ENCODE peak calls at places on chromosome 19, in four cellular contexts. L, T, V and O are unnamed samples.

GRCh38 chr19:18650048-18650435 is 13.2 kb downstream of the KLHL26 start:
- DNase-seq in V (no peak), L (no peak), T (no peak), O (peak)

GRCh38 chr19:10193666-10194499 is 870 bp downstream of the DNMT1 start:
- DNase-seq in L (peak), T (peak), V (no peak), O (peak)

GRCh38 chr19:55497777-55498176 is 9.5 kb downstream of the SSC5D start:
- DNase-seq in V (no peak), L (no peak), T (no peak), O (no peak)

GRCh38 chr19:55622242-55622969 is 2.0 kb downstream of the ZNF784 start:
- DNase-seq in T (no peak), L (no peak), V (no peak), O (no peak)

GRCh38 chr19:16698914-16699313 is 20.7 kb upstream of the NWD1 start:
- DNase-seq in L (no peak), V (no peak), T (no peak), O (peak)

GRCh38 chr19:41302624-41303351 is 7.2 kb upstream of the CCDC97 start:
- DNase-seq in V (no peak), T (peak), L (no peak), O (no peak)

GRCh38 chr19:38384209-38385027 is 3.4 kb downstream of the GGN start:
- DNase-seq in V (no peak), T (no peak), L (no peak), O (peak)

GRCh38 chr19:19643158-19644053 is at the start of gene GMIP:
- DNase-seq in L (peak), T (peak), V (no peak), O (peak)

GRCh38 chr19:4730740-4731171 is 7.1 kb upstream of the DPP9 start:
- DNase-seq in L (no peak), T (peak), V (no peak), O (peak)

GRCh38 chr19:38142176-38143035 is 81.6 kb downstream of the DPF1 start:
- DNase-seq in V (no peak), L (peak), T (peak), O (peak)

GRCh38 chr19:55257461-55258411 is 1.1 kb downstream of the PPP6R1 start:
- DNase-seq in V (no peak), T (peak), L (no peak), O (peak)

GRCh38 chr19:35468637-35469036 is 20.6 kb downstream of the FFAR2 start:
- DNase-seq in L (peak), T (peak), V (no peak), O (peak)

GRCh38 chr19:1780272-1780957 is 27.1 kb downstream of the ONECUT3 start:
- DNase-seq in V (no peak), L (no peak), T (peak), O (peak)

GRCh38 chr19:55258476-55258827 is 365 bp downstream of the PPP6R1 start:
- DNase-seq in V (no peak), T (peak), L (peak), O (peak)

GRCh38 chr19:17931532-17932191 is 1.2 kb upstream of the CCDC124 start:
- DNase-seq in T (no peak), V (no peak), L (no peak), O (no peak)

GRCh38 chr19:38930776-38931761 is at the start of gene MRPS12:
- DNase-seq in T (peak), L (peak), V (peak), O (peak)

GRCh38 chr19:1310853-1311180 is 25.1 kb downstream of the EFNA2 start:
- DNase-seq in V (no peak), T (no peak), L (no peak), O (no peak)

GRCh38 chr19:4058696-4059492 is 7.8 kb downstream of the ZBTB7A start:
- DNase-seq in L (no peak), V (no peak), T (no peak), O (no peak)

GRCh38 chr19:1012334-1012733 is 8.6 kb downstream of the TMEM259 start:
- DNase-seq in L (no peak), V (no peak), T (no peak), O (no peak)

GRCh38 chr19:16949496-16950023 is 60.8 kb downstream of the F2RL3 start:
- DNase-seq in L (no peak), T (no peak), V (no peak), O (no peak)

GRCh38 chr19:5484398-5485285 is 29.4 kb downstream of the ZNRF4 start:
- DNase-seq in T (no peak), V (peak), L (peak), O (peak)

GRCh38 chr19:50836543-50837195 is 3.3 kb upstream of the KLK15 start:
- DNase-seq in L (no peak), T (no peak), V (no peak), O (no peak)

GRCh38 chr19:46766569-46767317 is 20.5 kb upstream of the STRN4 start:
- DNase-seq in L (no peak), V (no peak), T (peak), O (no peak)

GRCh38 chr19:6412111-6412999 is 12.3 kb downstream of the KHSRP start:
- DNase-seq in T (peak), L (no peak), V (no peak), O (peak)

GRCh38 chr19:4445963-4446668 is 11.5 kb downstream of the UBXN6 start:
- DNase-seq in L (no peak), V (no peak), T (no peak), O (no peak)

GRCh38 chr19:56333506-56333905 is 18.9 kb upstream of the ZSCAN5A start:
- DNase-seq in T (peak), V (peak), L (peak), O (peak)

GRCh38 chr19:38647966-38648788 is 728 bp downstream of the ACTN4 start:
- DNase-seq in V (no peak), T (no peak), L (no peak), O (peak)

GRCh38 chr19:34217952-34218817 is 36.2 kb upstream of the GARRE1 start:
- DNase-seq in V (peak), L (peak), T (no peak), O (peak)